ENCODE peak calls at places on chromosomes 6 and 20, in six cellular contexts. U is right atrium auricular region, J is mesendoderm, X is uterus, G is left lung, I is suprapubic skin. A is an unnamed sample. For H3K4me1, the result is how much of the 10 kb centered on the place peaks cover.

GRCh38 chr6:127518710-127519468 is at the start of gene MTCL3:
- DNase-seq in J (peak), G (no peak), I (no peak), U (no peak), X (no peak), A (no peak)

GRCh38 chr20:41469868-41470267 is 103.2 kb upstream of the EMILIN3 start:
- DNase-seq in G (no peak), U (no peak), X (peak), J (no peak), I (no peak), A (no peak)

GRCh38 chr6:13526339-13526717 is 38.9 kb upstream of the GFOD1 start:
- DNase-seq in U (no peak), I (no peak), X (no peak), J (no peak), G (no peak), A (no peak)

GRCh38 chr20:57594092-57594911 is 25.9 kb downstream of the ZBP1 start:
- DNase-seq in G (peak), I (no peak), J (peak), U (no peak), X (no peak), A (peak)

GRCh38 chr6:32836873-32837272 is 1.7 kb downstream of the TAP2 start:
- DNase-seq in U (no peak), J (no peak), G (no peak), I (no peak), X (no peak), A (no peak)

GRCh38 chr6:75349262-75349984 is 64.8 kb upstream of the TMEM30A start:
- DNase-seq in G (peak), X (peak), I (no peak), U (no peak), J (peak), A (no peak)

GRCh38 chr6:105991561-105992314 is 94.4 kb upstream of the PRDM1 start:
- DNase-seq in I (no peak), X (peak), U (no peak), J (peak), G (peak), A (no peak)

GRCh38 chr6:3575166-3575565 is 118.3 kb upstream of the SLC22A23 start:
- DNase-seq in U (no peak), J (no peak), X (no peak), I (no peak), G (no peak), A (no peak)

GRCh38 chr20:9981834-9982233 is 53.0 kb upstream of the ANKEF1 start:
- DNase-seq in X (no peak), U (no peak), I (no peak), G (no peak), J (no peak), A (no peak)

GRCh38 chr6:75611702-75612375 is 10.2 kb downstream of the SENP6 start:
- DNase-seq in I (no peak), G (no peak), X (no peak), J (no peak), U (no peak), A (no peak)

GRCh38 chr6:113824863-113825262 is 32.3 kb upstream of the MARCKS start:
- DNase-seq in J (no peak), I (no peak), U (no peak), G (no peak), X (no peak), A (no peak)

GRCh38 chr6:45423901-45424627 is 46.3 kb upstream of the SUPT3H start:
- DNase-seq in X (no peak), I (no peak), J (peak), U (no peak), G (peak), A (no peak)

GRCh38 chr20:20076297-20077065 is 24.1 kb downstream of the CFAP61 start:
- DNase-seq in U (no peak), G (no peak), I (no peak), X (no peak), J (no peak), A (no peak)

GRCh38 chr6:33609019-33609418 is 12.1 kb upstream of the ITPR3 start:
- DNase-seq in U (no peak), I (no peak), J (no peak), G (no peak), X (no peak), A (no peak)

GRCh38 chr20:47502801-47503239 is 1.1 kb downstream of the NCOA3 start:
- DNase-seq in X (no peak), I (no peak), J (peak), U (no peak), G (no peak), A (no peak)

GRCh38 chr6:149871182-149871581 is 7.0 kb upstream of the LRP11 start:
- DNase-seq in J (no peak), G (no peak), U (no peak), I (no peak), X (no peak), A (no peak)

GRCh38 chr20:35146299-35146921 is 726 bp downstream of the EDEM2 start:
- DNase-seq in U (no peak), J (peak), X (peak), G (peak), I (no peak), A (no peak)

GRCh38 chr6:2385584-2385983 is 140.2 kb upstream of the GMDS start:
- DNase-seq in I (no peak), U (no peak), J (no peak), G (no peak), X (no peak), A (no peak)

GRCh38 chr6:33430991-33431879 is 11.4 kb downstream of the SYNGAP1 start:
- DNase-seq in X (peak), G (no peak), I (no peak), U (no peak), J (peak), A (peak)

GRCh38 chr6:7542065-7542877 is 800 bp downstream of the DSP start:
- DNase-seq in I (no peak), G (peak), U (no peak), X (no peak), J (peak), A (no peak)

GRCh38 chr20:50931306-50932015 is at the start of gene ADNP:
- DNase-seq in U (peak), J (peak), G (peak), I (peak), X (peak), A (peak)

GRCh38 chr20:52129611-52130010 is 62.0 kb downstream of the ZFP64 start:
- DNase-seq in U (no peak), I (no peak), G (no peak), X (no peak), J (no peak), A (no peak)

GRCh38 chr6:21348462-21349195 is 244.9 kb upstream of the SOX4 start:
- DNase-seq in U (no peak), I (no peak), X (peak), J (peak), G (peak), A (no peak)

GRCh38 chr6:66538548-66539135 is 831.6 kb upstream of the EYS start:
- DNase-seq in J (no peak), I (no peak), U (no peak), G (no peak), X (no peak), A (no peak)

GRCh38 chr20:62953839-62954703 is 1.6 kb downstream of the SLC17A9 start:
- DNase-seq in J (peak), U (peak), G (peak), X (peak), I (no peak), A (peak)

GRCh38 chr20:43915209-43916072 is 789 bp downstream of the TOX2 start:
- DNase-seq in U (no peak), X (no peak), I (no peak), J (peak), G (peak), A (peak)

GRCh38 chr20:13243826-13244376 is 22.8 kb downstream of the ISM1 start:
- DNase-seq in G (no peak), U (no peak), I (no peak), J (no peak), X (no peak), A (no peak)

GRCh38 chr6:54491431-54491830 is 183.2 kb downstream of the TINAG start:
- DNase-seq in X (no peak), U (no peak), I (no peak), G (no peak), J (peak), A (no peak)

GRCh38 chr6:12637960-12638641 is 78.5 kb upstream of the PHACTR1 start:
- DNase-seq in J (peak), X (no peak), G (peak), I (no peak), U (no peak), A (no peak)

GRCh38 chr6:110859335-110859792 is 15.2 kb upstream of the AMD1 start:
- DNase-seq in J (no peak), G (peak), I (no peak), U (no peak), X (no peak), A (no peak)

GRCh38 chr6:110864816-110865215 is 9.8 kb upstream of the AMD1 start:
- DNase-seq in I (no peak), J (no peak), X (no peak), G (no peak), U (no peak), A (no peak)
- H3K27ac ChIP-seq in I (no peak), J (no peak), X (no peak), G (no peak), U (no peak), A (no peak)

GRCh38 chr6:118893882-118894424 is at the start of gene ASF1A:
- DNase-seq in G (peak), J (peak), I (peak), U (peak), X (peak), A (peak)

GRCh38 chr6:118894425-118895240 is 681 bp downstream of the ASF1A start:
- DNase-seq in I (peak), X (peak), G (peak), U (peak), J (peak), A (peak)

GRCh38 chr6:118896339-118897136 is 2.6 kb downstream of the ASF1A start:
- DNase-seq in J (peak), G (no peak), X (no peak), I (no peak), U (no peak), A (no peak)

GRCh38 chr6:118893095-118893881 is 664 bp upstream of the ASF1A start:
- DNase-seq in X (peak), U (no peak), I (no peak), J (peak), G (no peak), A (peak)

GRCh38 chr6:118895241-118895561 is 1.2 kb downstream of the ASF1A start:
- DNase-seq in I (no peak), G (no peak), X (no peak), J (no peak), U (no peak), A (no peak)
- H3K4me1 ChIP-seq in I (under half), G (under half), X (under half), J (under half), U (under half), A (half or more)

GRCh38 chr6:69732045-69732444 is 64.8 kb downstream of the LMBRD1 start:
- DNase-seq in J (no peak), U (no peak), X (no peak), G (no peak), I (no peak), A (no peak)
- H3K27ac ChIP-seq in J (no peak), U (no peak), X (no peak), G (no peak), I (no peak), A (no peak)

GRCh38 chr6:165676435-165677068 is 13.5 kb upstream of the PDE10A start:
- DNase-seq in I (no peak), J (no peak), G (peak), U (no peak), X (no peak), A (no peak)
- H3K4me1 ChIP-seq in I (under half), J (under half), G (under half), U (under half), X (under half), A (under half)

GRCh38 chr6:46921059-46921458 is 679 bp downstream of the ADGRF5 start:
- DNase-seq in I (no peak), J (no peak), G (no peak), X (no peak), U (no peak), A (no peak)
- H3K27ac ChIP-seq in I (peak), J (no peak), G (peak), X (peak), U (peak), A (no peak)

DNA sequence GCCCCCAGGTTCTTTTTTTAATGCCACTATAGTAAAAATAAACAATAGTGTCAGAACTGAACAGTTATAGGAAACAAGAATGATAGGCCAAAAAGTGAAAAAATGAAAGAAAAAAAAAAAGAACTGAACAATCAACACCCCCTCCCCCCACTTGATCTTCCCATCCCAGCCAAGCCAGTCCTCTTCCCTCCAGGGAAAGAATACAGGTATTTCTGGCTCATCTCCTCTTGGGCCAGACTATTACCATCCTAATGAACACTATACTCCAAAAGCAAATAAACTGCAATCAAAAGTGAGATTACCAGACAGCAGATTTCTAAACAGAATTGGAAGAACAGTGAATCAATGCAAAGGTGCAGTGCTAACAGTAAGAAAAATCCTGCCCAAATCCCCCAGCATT is 21.3 kb upstream of the C20orf203 start:
- DNase-seq in J (no peak), X (no peak), G (no peak), I (no peak), U (no peak), A (no peak)
- H3K4me1 ChIP-seq in J (under half), X (under half), G (under half), I (under half), U (under half), A (under half)

DNA sequence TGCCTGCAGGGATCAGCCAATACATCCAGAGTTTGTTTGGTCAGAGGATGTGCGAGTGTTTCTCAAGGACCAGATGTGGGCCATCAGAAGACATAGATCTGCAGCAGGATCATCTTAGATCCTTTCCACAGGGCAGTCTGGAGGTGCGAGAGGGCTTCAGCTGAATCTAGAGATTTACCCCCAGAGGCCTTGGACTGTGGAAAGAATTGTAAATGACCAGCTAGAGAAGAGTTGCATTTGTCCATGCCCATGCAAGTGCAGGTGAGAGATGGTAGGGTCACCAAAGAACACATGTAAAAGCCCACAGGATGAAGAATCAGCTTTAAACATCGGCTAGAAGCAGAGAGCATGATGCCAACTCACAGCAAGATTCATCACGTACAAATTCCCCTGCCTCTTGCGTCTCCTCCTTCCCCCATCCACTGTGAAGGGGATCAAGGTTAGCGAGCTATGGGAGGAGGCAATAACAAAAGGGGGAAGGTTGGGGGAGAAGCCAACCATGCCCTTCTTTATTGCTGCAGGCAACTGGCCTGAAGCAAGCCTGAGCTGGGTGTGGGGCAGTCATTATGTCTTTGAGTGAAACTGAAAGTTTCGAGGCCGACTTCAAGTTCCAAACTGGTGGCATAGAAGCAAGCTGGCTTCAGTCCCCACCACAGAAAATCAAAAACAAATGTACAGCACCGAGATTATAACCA is 83.5 kb downstream of the SCML4 start:
- DNase-seq in J (no peak), U (no peak), X (no peak), G (no peak), I (no peak), A (no peak)
- H3K27ac ChIP-seq in J (no peak), U (no peak), X (no peak), G (no peak), I (no peak), A (peak)